ENCODE peak calls at places on chromosomes 5 and 9, in four cellular contexts. One of them, this sample, is unnamed.

GRCh38 chr5:103013933-103014552 is 105.9 kb downstream of the GIN1 start:
- DNase-seq in esophagus squamous epithelium: no peak
- DNase-seq in prostate gland: no peak
- DNase-seq in fibroblast of lung: no peak
- DNase-seq in this sample: no peak

GRCh38 chr9:89386797-89387196 is 68.5 kb downstream of the SECISBP2 start:
- DNase-seq in esophagus squamous epithelium: no peak
- DNase-seq in prostate gland: peak
- DNase-seq in fibroblast of lung: no peak
- DNase-seq in this sample: no peak

GRCh38 chr9:88418715-88419540 is 30.7 kb downstream of the SPIN1 start:
- DNase-seq in esophagus squamous epithelium: no peak
- DNase-seq in prostate gland: no peak
- DNase-seq in fibroblast of lung: peak
- DNase-seq in this sample: no peak

GRCh38 chr5:91957671-91958070 is 574.6 kb upstream of the ARRDC3 start:
- DNase-seq in esophagus squamous epithelium: no peak
- DNase-seq in prostate gland: no peak
- DNase-seq in fibroblast of lung: peak
- DNase-seq in this sample: no peak

GRCh38 chr5:181221792-181222629 is 1.1 kb upstream of the TRIM41 start:
- DNase-seq in esophagus squamous epithelium: no peak
- DNase-seq in prostate gland: peak
- DNase-seq in fibroblast of lung: peak
- DNase-seq in this sample: peak

GRCh38 chr9:108322326-108323098 is 533.3 kb downstream of the ACTL7B start:
- DNase-seq in esophagus squamous epithelium: no peak
- DNase-seq in prostate gland: no peak
- DNase-seq in fibroblast of lung: no peak
- DNase-seq in this sample: no peak

GRCh38 chr9:131111186-131111853 is 14.1 kb upstream of the NUP214 start:
- DNase-seq in esophagus squamous epithelium: no peak
- DNase-seq in prostate gland: no peak
- DNase-seq in fibroblast of lung: peak
- DNase-seq in this sample: no peak

GRCh38 chr5:159737263-159737662 is 179.0 kb upstream of the ADRA1B start:
- DNase-seq in esophagus squamous epithelium: no peak
- DNase-seq in prostate gland: no peak
- DNase-seq in fibroblast of lung: no peak
- DNase-seq in this sample: peak

GRCh38 chr9:2180704-2181103 is 165.6 kb downstream of the SMARCA2 start:
- DNase-seq in esophagus squamous epithelium: no peak
- DNase-seq in prostate gland: no peak
- DNase-seq in fibroblast of lung: peak
- DNase-seq in this sample: peak

GRCh38 chr9:110316255-110316921 is 21.3 kb downstream of the TXNDC8 start:
- DNase-seq in esophagus squamous epithelium: no peak
- DNase-seq in prostate gland: no peak
- DNase-seq in fibroblast of lung: no peak
- DNase-seq in this sample: no peak

GRCh38 chr5:83077662-83078261 is 415 bp downstream of the XRCC4 start:
- DNase-seq in esophagus squamous epithelium: peak
- DNase-seq in prostate gland: no peak
- DNase-seq in fibroblast of lung: peak
- DNase-seq in this sample: peak

GRCh38 chr9:28899926-28900325 is 1326.6 kb upstream of the C9orf72 start:
- DNase-seq in esophagus squamous epithelium: no peak
- DNase-seq in prostate gland: no peak
- DNase-seq in fibroblast of lung: no peak
- DNase-seq in this sample: no peak

GRCh38 chr5:42513246-42513645 is 90.0 kb downstream of the GHR start:
- DNase-seq in esophagus squamous epithelium: no peak
- DNase-seq in prostate gland: no peak
- DNase-seq in fibroblast of lung: no peak
- DNase-seq in this sample: no peak

GRCh38 chr5:55345327-55345726 is 37.5 kb downstream of the MTREX start:
- DNase-seq in esophagus squamous epithelium: no peak
- DNase-seq in prostate gland: no peak
- DNase-seq in fibroblast of lung: no peak
- DNase-seq in this sample: no peak

GRCh38 chr9:72349911-72350310 is 15.1 kb downstream of the ZFAND5 start:
- DNase-seq in esophagus squamous epithelium: no peak
- DNase-seq in prostate gland: no peak
- DNase-seq in fibroblast of lung: no peak
- DNase-seq in this sample: no peak

GRCh38 chr9:84667571-84668203 is 1.8 kb upstream of the NTRK2 start:
- DNase-seq in esophagus squamous epithelium: no peak
- DNase-seq in prostate gland: no peak
- DNase-seq in fibroblast of lung: peak
- DNase-seq in this sample: no peak

GRCh38 chr5:96582343-96582742 is 79.8 kb upstream of the CAST start:
- DNase-seq in esophagus squamous epithelium: no peak
- DNase-seq in prostate gland: no peak
- DNase-seq in fibroblast of lung: peak
- DNase-seq in this sample: no peak

GRCh38 chr9:117835798-117836197 is 131.6 kb downstream of the TLR4 start:
- DNase-seq in esophagus squamous epithelium: no peak
- DNase-seq in prostate gland: no peak
- DNase-seq in fibroblast of lung: no peak
- DNase-seq in this sample: no peak

GRCh38 chr5:2132497-2132847 is 249.7 kb upstream of the IRX4 start:
- DNase-seq in esophagus squamous epithelium: no peak
- DNase-seq in prostate gland: no peak
- DNase-seq in fibroblast of lung: no peak
- DNase-seq in this sample: no peak

GRCh38 chr5:43389679-43390329 is 22.4 kb downstream of the CCL28 start:
- DNase-seq in esophagus squamous epithelium: no peak
- DNase-seq in prostate gland: peak
- DNase-seq in fibroblast of lung: peak
- DNase-seq in this sample: peak

GRCh38 chr5:139829471-139829870 is 33.9 kb downstream of the PSD2 start:
- DNase-seq in esophagus squamous epithelium: no peak
- DNase-seq in prostate gland: no peak
- DNase-seq in fibroblast of lung: no peak
- DNase-seq in this sample: no peak

GRCh38 chr9:114606068-114606467 is 5.0 kb upstream of the TMEM268 start:
- DNase-seq in esophagus squamous epithelium: no peak
- DNase-seq in prostate gland: no peak
- DNase-seq in fibroblast of lung: peak
- DNase-seq in this sample: no peak

GRCh38 chr9:112631313-112631712 is 86.6 kb downstream of the INIP start:
- DNase-seq in esophagus squamous epithelium: no peak
- DNase-seq in prostate gland: no peak
- DNase-seq in fibroblast of lung: no peak
- DNase-seq in this sample: no peak

GRCh38 chr9:121688681-121689080 is 37.2 kb downstream of the DAB2IP start:
- DNase-seq in esophagus squamous epithelium: no peak
- DNase-seq in prostate gland: no peak
- DNase-seq in fibroblast of lung: no peak
- DNase-seq in this sample: no peak

GRCh38 chr9:16509946-16510504 is 360.4 kb downstream of the BNC2 start:
- DNase-seq in esophagus squamous epithelium: no peak
- DNase-seq in prostate gland: no peak
- DNase-seq in fibroblast of lung: peak
- DNase-seq in this sample: peak

GRCh38 chr5:136309376-136309775 is 56.0 kb downstream of the TRPC7 start:
- DNase-seq in esophagus squamous epithelium: no peak
- DNase-seq in prostate gland: no peak
- DNase-seq in fibroblast of lung: peak
- DNase-seq in this sample: no peak

GRCh38 chr5:169121631-169122420 is 179.1 kb downstream of the SLIT3 start:
- DNase-seq in esophagus squamous epithelium: no peak
- DNase-seq in prostate gland: no peak
- DNase-seq in fibroblast of lung: peak
- DNase-seq in this sample: peak

GRCh38 chr5:179759961-179760541 is 27.4 kb downstream of the MAML1 start:
- DNase-seq in esophagus squamous epithelium: no peak
- DNase-seq in prostate gland: no peak
- DNase-seq in fibroblast of lung: no peak
- DNase-seq in this sample: no peak

DNA sequence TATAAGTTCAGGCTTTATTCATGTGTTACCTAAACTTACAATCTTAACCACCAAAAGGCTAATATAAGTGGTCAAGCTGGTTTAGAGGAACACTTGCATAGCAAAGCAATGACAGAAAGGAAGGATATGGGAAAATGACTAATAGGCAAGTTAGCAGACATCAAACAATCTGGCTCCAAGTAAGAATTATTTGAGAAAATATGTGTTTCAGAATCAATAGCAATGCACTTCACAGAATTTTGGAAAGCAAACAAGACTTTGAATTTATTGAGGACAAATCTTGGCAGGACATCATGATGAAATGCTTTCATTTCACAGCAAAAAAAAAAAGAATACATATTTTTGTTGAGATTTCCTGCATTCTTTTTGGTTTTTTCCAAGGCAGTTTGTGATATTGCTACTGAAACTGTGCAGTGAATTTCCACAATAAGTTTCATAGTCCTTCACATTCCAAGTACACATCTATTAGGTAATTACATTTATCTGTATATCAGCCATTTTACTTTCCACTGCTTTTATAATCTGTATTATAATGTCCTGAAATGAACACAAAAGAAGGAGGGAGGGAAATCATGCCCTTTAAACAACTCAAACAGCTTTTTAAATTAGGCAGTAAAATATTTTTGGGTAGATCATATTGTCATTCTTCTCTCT is 417.9 kb downstream of the NR2F1-AS1 start:
- DNase-seq in esophagus squamous epithelium: no peak
- DNase-seq in prostate gland: no peak
- DNase-seq in fibroblast of lung: peak
- DNase-seq in this sample: peak
- H3K4me3 ChIP-seq in esophagus squamous epithelium: no peak
- H3K4me3 ChIP-seq in prostate gland: no peak
- H3K4me3 ChIP-seq in fibroblast of lung: no peak
- H3K4me3 ChIP-seq in this sample: no peak

GRCh38 chr9:106718996-106719395 is 144.0 kb upstream of the ZNF462 start:
- DNase-seq in esophagus squamous epithelium: no peak
- DNase-seq in prostate gland: no peak
- DNase-seq in fibroblast of lung: peak
- DNase-seq in this sample: peak
- TF ChIP-seq CTCF in esophagus squamous epithelium: no peak
- TF ChIP-seq CTCF in prostate gland: no peak
- TF ChIP-seq CTCF in fibroblast of lung: no peak
- TF ChIP-seq CTCF in this sample: no peak

GRCh38 chr9:75713373-75713772 is 177.1 kb upstream of the PCSK5 start:
- DNase-seq in esophagus squamous epithelium: no peak
- DNase-seq in prostate gland: no peak
- DNase-seq in fibroblast of lung: no peak
- DNase-seq in this sample: no peak
- H3K4me3 ChIP-seq in esophagus squamous epithelium: no peak
- H3K4me3 ChIP-seq in prostate gland: no peak
- H3K4me3 ChIP-seq in fibroblast of lung: no peak
- H3K4me3 ChIP-seq in this sample: no peak

GRCh38 chr9:24614070-24614469 is 68.4 kb upstream of the IZUMO3 start:
- DNase-seq in esophagus squamous epithelium: no peak
- DNase-seq in prostate gland: no peak
- DNase-seq in fibroblast of lung: no peak
- DNase-seq in this sample: no peak
- TF ChIP-seq CTCF in esophagus squamous epithelium: no peak
- TF ChIP-seq CTCF in prostate gland: no peak
- TF ChIP-seq CTCF in fibroblast of lung: no peak
- TF ChIP-seq CTCF in this sample: no peak

This sample was measured in AG10803.